ENCODE peak calls at places on chromosomes 4 and X, in five cellular contexts. E is stimulated activated CD4-positive, alpha-beta T cell treated with anti-CD3 and anti-CD28 coated beads, Interleukin-15, amount 100 ng/mL, for 1 hour; S is colonic mucosa; X is effector CD4-positive, alpha-beta T cell; Q is NCI-H524. F is an unnamed sample.

GRCh38 chr4:82423245-82424054 is 6.8 kb downstream of the HNRNPDL start:
- DNase-seq in E (no peak), S (no peak), X (no peak), Q (no peak), F (no peak)

GRCh38 chr4:108029731-108030130 is 40.0 kb downstream of the HADH start:
- DNase-seq in E (no peak), S (no peak), X (no peak), Q (no peak), F (no peak)

GRCh38 chrX:37060999-37061398 is 52.8 kb downstream of the FAM47C start:
- DNase-seq in E (no peak), S (no peak), X (no peak), Q (peak), F (no peak)

GRCh38 chrX:36422368-36422767 is 502.8 kb downstream of the CFAP47 start:
- DNase-seq in E (no peak), S (no peak), X (no peak), Q (no peak), F (no peak)

GRCh38 chrX:55767100-55767499 is 49.6 kb downstream of the RRAGB start:
- DNase-seq in E (no peak), S (no peak), X (no peak), Q (no peak), F (no peak)

GRCh38 chr4:40953253-40954118 is 203.7 kb downstream of the NSUN7 start:
- DNase-seq in E (no peak), S (no peak), X (no peak), Q (no peak), F (no peak)

GRCh38 chr4:127140306-127140705 is 492.5 kb upstream of the INTU start:
- DNase-seq in E (no peak), S (no peak), X (no peak), Q (no peak), F (no peak)

GRCh38 chr4:26321326-26322276 is 787 bp downstream of the RBPJ start:
- DNase-seq in E (no peak), S (peak), X (peak), Q (peak), F (no peak)

GRCh38 chrX:23902419-23902818 is 5.3 kb downstream of the APOO start:
- DNase-seq in E (no peak), S (no peak), X (no peak), Q (no peak), F (no peak)

GRCh38 chr4:2259541-2260267 is 2.2 kb downstream of the MXD4 start:
- DNase-seq in E (peak), S (no peak), X (no peak), Q (no peak), F (no peak)

GRCh38 chr4:173698557-173699262 is 168.7 kb upstream of the HAND2 start:
- DNase-seq in E (no peak), S (no peak), X (no peak), Q (no peak), F (no peak)

GRCh38 chrX:107675823-107676555 is 47.7 kb downstream of the PRPS1 start:
- DNase-seq in E (no peak), S (no peak), X (no peak), Q (no peak), F (no peak)

GRCh38 chrX:53257670-53258423 is 23.5 kb downstream of the IQSEC2 start:
- DNase-seq in E (no peak), S (no peak), X (no peak), Q (no peak), F (no peak)

GRCh38 chrX:118974908-118975671 is 672 bp downstream of the LONRF3 start:
- DNase-seq in E (no peak), S (peak), X (peak), Q (peak), F (peak)

GRCh38 chr4:38683265-38683664 is 19.3 kb downstream of the KLF3 start:
- DNase-seq in E (no peak), S (no peak), X (no peak), Q (no peak), F (no peak)

GRCh38 chr4:6427439-6428090 is 44.8 kb downstream of the PPP2R2C start:
- DNase-seq in E (no peak), S (no peak), X (no peak), Q (peak), F (no peak)

GRCh38 chr4:180617203-180617602 is 1626.0 kb upstream of the TENM3 start:
- DNase-seq in E (no peak), S (no peak), X (no peak), Q (no peak), F (no peak)

GRCh38 chr4:8699063-8699385 is 106.5 kb downstream of the CPZ start:
- DNase-seq in E (no peak), S (no peak), X (no peak), Q (no peak), F (no peak)

GRCh38 chr4:153257151-153257620 is 52.9 kb downstream of the TRIM2 start:
- DNase-seq in E (no peak), S (no peak), X (no peak), Q (peak), F (no peak)

GRCh38 chr4:139664442-139664841 is 1.2 kb upstream of the MGST2 start:
- DNase-seq in E (no peak), S (no peak), X (no peak), Q (no peak), F (no peak)

F was measured in activated gamma-delta T cell.